ENCODE peak calls at places on chromosomes 3 and 15, in six cellular contexts. I is breast epithelium, Q is ovary, G is A549, Y is IMR-90, B is esophagus squamous epithelium. E is an unnamed sample.

GRCh38 chr3:97821413-97821809 is 400 bp upstream of the CRYBG3 start:
- DNase-seq in I (peak; percentile 56), Q (peak; percentile 61), G (no peak), Y (no peak), B (no peak), E (peak; percentile 72)

GRCh38 chr3:189001559-189001958 is 170.2 kb upstream of the TPRG1 start:
- DNase-seq in I (no peak), Q (no peak), G (peak; percentile 44), Y (peak; percentile 93), B (no peak), E (no peak)

GRCh38 chr3:187473778-187474406 is 105.7 kb downstream of the RTP4 start:
- DNase-seq in I (no peak), Q (no peak), G (peak; percentile 20), Y (no peak), B (no peak), E (no peak)

GRCh38 chr3:195240939-195241338 is 30.0 kb downstream of the XXYLT1 start:
- DNase-seq in I (peak; percentile 31), Q (peak; percentile 36), G (no peak), Y (no peak), B (no peak), E (peak; percentile 58)

GRCh38 chr3:159996018-159996417 is 7.4 kb downstream of the IL12A start:
- DNase-seq in I (no peak), Q (no peak), G (no peak), Y (peak; percentile 67), B (no peak), E (no peak)

GRCh38 chr3:176951144-176951543 is 246.1 kb downstream of the TBL1XR1 start:
- DNase-seq in I (no peak), Q (no peak), G (no peak), Y (no peak), B (no peak), E (no peak)

GRCh38 chr3:62186967-62187366 is 186.4 kb downstream of the FEZF2 start:
- DNase-seq in I (no peak), Q (peak; percentile 48), G (no peak), Y (peak; percentile 31), B (no peak), E (no peak)

GRCh38 chr3:185401319-185401955 is 38.5 kb downstream of the MAP3K13 start:
- DNase-seq in I (no peak), Q (no peak), G (no peak), Y (peak; percentile 57), B (no peak), E (no peak)

GRCh38 chr3:114872588-114872987 is 274.5 kb downstream of the ZBTB20 start:
- DNase-seq in I (no peak), Q (no peak), G (no peak), Y (peak; percentile 24), B (no peak), E (no peak)

GRCh38 chr3:155323063-155323666 is 29.7 kb upstream of the STRIT1 start:
- DNase-seq in I (no peak), Q (no peak), G (peak; percentile 78), Y (peak; percentile 89), B (no peak), E (no peak)

GRCh38 chr15:68310811-68311463 is 33.4 kb downstream of the FEM1B start:
- DNase-seq in I (peak; percentile 44), Q (no peak), G (no peak), Y (no peak), B (no peak), E (no peak)

GRCh38 chr15:50712018-50712417 is 25.4 kb upstream of the TRPM7 start:
- DNase-seq in I (no peak), Q (no peak), G (no peak), Y (no peak), B (no peak), E (no peak)

GRCh38 chr3:70108072-70108471 is 108.5 kb downstream of the SAMMSON start:
- DNase-seq in I (no peak), Q (no peak), G (peak; percentile 29), Y (peak; percentile 4), B (no peak), E (no peak)

GRCh38 chr3:111924283-111924682 is 54.5 kb upstream of the ABHD10 start:
- DNase-seq in I (peak; percentile 53), Q (no peak), G (no peak), Y (no peak), B (no peak), E (no peak)

GRCh38 chr3:15148614-15149013 is 49.7 kb upstream of the RBSN start:
- DNase-seq in I (no peak), Q (no peak), G (peak; percentile 52), Y (no peak), B (no peak), E (no peak)

GRCh38 chr3:9878700-9879099 is 1.4 kb downstream of the CIDEC start:
- DNase-seq in I (no peak), Q (no peak), G (peak; percentile 74), Y (no peak), B (no peak), E (no peak)

GRCh38 chr3:143040264-143040879 is 39.0 kb downstream of the U2SURP start:
- DNase-seq in I (no peak), Q (no peak), G (peak; percentile 52), Y (peak; percentile 56), B (no peak), E (no peak)

GRCh38 chr15:74540135-74540760 is 772 bp upstream of the ARID3B start:
- DNase-seq in I (no peak), Q (no peak), G (no peak), Y (peak; percentile 60), B (no peak), E (no peak)

GRCh38 chr15:95263751-95264150 is 1032.4 kb downstream of the MCTP2 start:
- DNase-seq in I (no peak), Q (no peak), G (no peak), Y (no peak), B (no peak), E (no peak)

GRCh38 chr3:134824676-134825290 is 29.7 kb downstream of the EPHB1 start:
- DNase-seq in I (no peak), Q (no peak), G (no peak), Y (no peak), B (no peak), E (no peak)

GRCh38 chr3:172182797-172183196 is 143.4 kb downstream of the FNDC3B start:
- DNase-seq in I (no peak), Q (no peak), G (no peak), Y (no peak), B (no peak), E (no peak)

GRCh38 chr3:172181936-172182708 is 142.7 kb downstream of the FNDC3B start:
- DNase-seq in I (no peak), Q (no peak), G (no peak), Y (peak; percentile 82), B (no peak), E (no peak)

GRCh38 chr3:172177803-172178316 is 138.5 kb downstream of the FNDC3B start:
- DNase-seq in I (no peak), Q (no peak), G (no peak), Y (no peak), B (no peak), E (no peak)

GRCh38 chr3:172179680-172180399 is 140.5 kb downstream of the FNDC3B start:
- DNase-seq in I (no peak), Q (no peak), G (peak; percentile 39), Y (no peak), B (no peak), E (no peak)

DNA sequence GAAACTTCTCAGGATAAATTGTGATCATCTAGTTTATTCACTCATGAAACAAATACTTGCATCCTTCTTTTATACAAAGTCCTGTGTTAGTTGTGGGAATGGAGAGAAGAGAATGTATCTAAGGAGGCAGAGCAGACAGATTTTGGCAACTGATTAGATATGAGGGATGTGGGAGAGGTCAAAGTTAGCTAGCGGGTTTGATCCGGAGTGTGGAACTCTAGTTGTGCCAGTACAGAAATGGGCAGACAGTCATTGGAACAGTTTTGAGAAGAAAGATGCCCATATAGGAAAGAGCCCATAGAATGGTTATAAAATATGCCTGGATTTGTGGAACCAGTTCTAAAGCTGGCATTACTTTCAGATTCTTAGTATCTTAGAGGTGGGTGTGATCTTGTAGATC is 141.1 kb downstream of the FNDC3B start:
- DNase-seq in I (no peak), Q (no peak), G (no peak), Y (no peak), B (no peak), E (no peak)
- H3K4me3 ChIP-seq in I (no peak overlapping the region), Q (no peak overlapping the region), G (no peak overlapping the region), Y (no peak overlapping the region), B (no peak overlapping the region), E (no peak overlapping the region)

GRCh38 chr3:123096701-123097100 is 29.9 kb downstream of the PDIA5 start:
- DNase-seq in I (no peak), Q (peak; percentile 81), G (no peak), Y (peak; percentile 75), B (no peak), E (no peak)

GRCh38 chr3:123100192-123100776 is 33.5 kb downstream of the PDIA5 start:
- DNase-seq in I (no peak), Q (no peak), G (no peak), Y (no peak), B (no peak), E (no peak)

GRCh38 chr3:123096126-123096525 is 29.3 kb downstream of the PDIA5 start:
- DNase-seq in I (no peak), Q (no peak), G (no peak), Y (no peak), B (no peak), E (no peak)

GRCh38 chr3:123099331-123100191 is 32.7 kb downstream of the PDIA5 start:
- DNase-seq in I (no peak), Q (no peak), G (no peak), Y (no peak), B (no peak), E (no peak)

DNA sequence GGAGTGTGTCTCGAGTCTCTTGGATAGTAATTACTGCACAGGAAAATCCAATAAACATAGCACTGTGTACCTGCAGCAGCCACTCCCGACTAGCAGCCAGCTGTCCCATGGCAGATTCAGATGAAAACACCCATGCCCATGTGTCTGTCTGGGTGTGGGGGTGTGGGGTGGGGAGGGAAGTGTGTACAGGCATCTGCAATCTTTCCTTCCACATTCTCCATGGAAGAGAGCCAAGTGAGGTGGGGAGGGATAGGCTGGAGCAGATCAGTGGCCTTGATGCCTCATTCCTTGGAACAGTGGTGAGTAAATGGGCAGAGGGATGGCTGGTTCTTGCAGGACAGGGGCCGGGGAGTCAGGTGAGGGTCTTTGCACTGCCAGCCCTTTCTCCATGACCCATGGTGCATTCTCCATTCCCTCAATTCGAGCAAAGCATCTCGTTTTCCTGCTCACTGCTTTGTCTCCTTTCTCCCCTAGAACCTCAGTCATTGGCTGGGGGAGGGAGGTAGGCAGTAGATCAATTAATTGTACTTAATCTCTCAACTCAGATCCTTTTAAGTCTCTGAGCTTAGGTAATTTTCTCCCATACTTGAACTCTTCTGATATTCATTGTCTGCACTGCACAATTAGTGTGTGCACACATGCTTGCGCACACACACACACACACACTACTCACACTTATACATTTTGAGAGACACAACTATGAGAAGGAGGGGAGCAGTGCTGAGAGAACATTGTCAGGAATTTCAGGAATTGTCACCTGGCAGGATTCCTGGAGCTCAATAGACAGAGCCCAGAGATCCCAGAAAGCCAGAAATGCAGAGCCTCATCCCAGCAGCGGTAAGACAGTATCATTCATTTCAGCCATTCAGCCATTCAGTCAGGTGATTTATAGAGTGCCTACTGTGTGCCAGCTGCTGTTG is 31.8 kb downstream of the PDIA5 start:
- DNase-seq in I (peak; percentile 24), Q (no peak), G (no peak), Y (no peak), B (no peak), E (no peak)
- TF ChIP-seq POLR2A in I (no peak), Q (no peak), G (no peak), Y (no peak), B (no peak), E (no peak)

GRCh38 chr3:152317956-152318355 is 49.2 kb downstream of the MBNL1 start:
- DNase-seq in I (no peak), Q (no peak), G (no peak), Y (peak; percentile 87), B (no peak), E (no peak)
- H3K4me1 ChIP-seq in I (no peaks in the 10 kb centered on the region), Q (peaks cover 2% of the 10 kb centered on the region), G (peaks cover 74% of the 10 kb centered on the region), Y (peaks cover 14% of the 10 kb centered on the region), B (peaks cover 12% of the 10 kb centered on the region), E (peaks cover 80% of the 10 kb centered on the region)

GRCh38 chr3:35638640-35639250 is 580 bp upstream of the ARPP21 start:
- DNase-seq in I (no peak), Q (no peak), G (no peak), Y (no peak), B (no peak), E (no peak)
- H3K4me3 ChIP-seq in I (peak overlapping the region; percentile 40), Q (no peak overlapping the region), G (peak overlapping the region; percentile 58), Y (no peak overlapping the region), B (no peak overlapping the region), E (peak overlapping the region; percentile 35)